ENCODE peak calls at places on chromosome 2, in seven cellular contexts. P is effector memory CD8-positive, alpha-beta T cell; B is dorsolateral prefrontal cortex; Z is NAMALWA; J is M059J; H is pulmonary artery endothelial cell; I is activated CD8-positive, alpha-beta memory T cell treated with anti-CD3 and anti-CD28 coated beads, Interleukin-2, amount 50 U/mL, for 48 hours. C is an unnamed sample.

GRCh38 chr2:197312186-197312585 is 1.6 kb upstream of the ANKRD44 start:
- DNase-seq in P (no peak), B (no peak), Z (no peak), J (peak; percentile 23), H (no peak), I (no peak), C (no peak)

GRCh38 chr2:28274911-28275685 is 117.6 kb upstream of the FOSL2 start:
- DNase-seq in P (no peak), B (no peak), Z (no peak), J (peak; percentile 98), H (peak; percentile 97), I (no peak), C (no peak)

GRCh38 chr2:16123421-16123820 is 183.1 kb downstream of the MYCN start:
- DNase-seq in P (no peak), B (no peak), Z (no peak), J (no peak), H (no peak), I (no peak), C (no peak)

GRCh38 chr2:83365476-83365875 is 1093.6 kb downstream of the SUCLG1 start:
- DNase-seq in P (no peak), B (no peak), Z (no peak), J (no peak), H (no peak), I (no peak), C (no peak)

GRCh38 chr2:118044849-118045248 is 31.0 kb upstream of the CCDC93 start:
- DNase-seq in P (no peak), B (no peak), Z (no peak), J (no peak), H (no peak), I (no peak), C (no peak)

GRCh38 chr2:146312899-146313298 is 1531.9 kb upstream of the ACVR2A start:
- DNase-seq in P (no peak), B (no peak), Z (peak; percentile 53), J (peak; percentile 8), H (peak; percentile 1), I (no peak), C (no peak)

GRCh38 chr2:66851449-66851872 is 416.5 kb downstream of the MEIS1 start:
- DNase-seq in P (no peak), B (no peak), Z (no peak), J (peak; percentile 76), H (no peak), I (no peak), C (no peak)

GRCh38 chr2:108809936-108810335 is 23.4 kb downstream of the CCDC138 start:
- DNase-seq in P (no peak), B (no peak), Z (no peak), J (no peak), H (no peak), I (no peak), C (no peak)

GRCh38 chr2:210224660-210225460 is at the start of gene ACADL:
- DNase-seq in P (no peak), B (no peak), Z (no peak), J (peak; percentile 18), H (no peak), I (peak; percentile 59), C (peak; percentile 75)

GRCh38 chr2:121075006-121075545 is 209.9 kb downstream of the TFCP2L1 start:
- DNase-seq in P (no peak), B (peak; percentile 57), Z (peak; percentile 95), J (peak; percentile 94), H (peak; percentile 40), I (peak; percentile 80), C (no peak)

GRCh38 chr2:3202926-3203325 is 174.7 kb downstream of the EIPR1 start:
- DNase-seq in P (no peak), B (no peak), Z (no peak), J (no peak), H (no peak), I (no peak), C (no peak)

GRCh38 chr2:201696151-201696659 is 2.2 kb downstream of the MPP4 start:
- DNase-seq in P (no peak), B (no peak), Z (no peak), J (peak; percentile 91), H (peak; percentile 86), I (no peak), C (no peak)

GRCh38 chr2:202932425-202933138 is 20.5 kb downstream of the CARF start:
- DNase-seq in P (no peak), B (no peak), Z (no peak), J (peak; percentile 83), H (no peak), I (no peak), C (no peak)

GRCh38 chr2:20225294-20226151 is 593 bp upstream of the SDC1 start:
- DNase-seq in P (no peak), B (peak; percentile 35), Z (peak; percentile 49), J (peak; percentile 72), H (no peak), I (peak; percentile 74), C (peak; percentile 83)

GRCh38 chr2:186884585-186884984 is 35.6 kb upstream of the ZSWIM2 start:
- DNase-seq in P (no peak), B (no peak), Z (no peak), J (no peak), H (peak; percentile 99), I (no peak), C (no peak)

GRCh38 chr2:150619607-150620330 is 132.3 kb upstream of the RND3 start:
- DNase-seq in P (no peak), B (no peak), Z (no peak), J (peak; percentile 86), H (no peak), I (no peak), C (no peak)

GRCh38 chr2:207465894-207466293 is 63.9 kb upstream of the CREB1 start:
- DNase-seq in P (no peak), B (no peak), Z (no peak), J (no peak), H (no peak), I (no peak), C (no peak)

GRCh38 chr2:80476535-80477117 is 172.1 kb upstream of the LRRTM1 start:
- DNase-seq in P (no peak), B (no peak), Z (no peak), J (no peak), H (no peak), I (no peak), C (no peak)

GRCh38 chr2:26770986-26771586 is 7.0 kb downstream of the SLC35F6 start:
- DNase-seq in P (no peak), B (peak; percentile 56), Z (peak; percentile 53), J (peak; percentile 92), H (peak; percentile 71), I (no peak), C (peak; percentile 89)

GRCh38 chr2:99615247-99615771 is 125.5 kb upstream of the REV1 start:
- DNase-seq in P (no peak), B (peak; percentile 52), Z (no peak), J (peak; percentile 25), H (no peak), I (no peak), C (no peak)

GRCh38 chr2:27049422-27050280 is 1.8 kb upstream of the AGBL5 start:
- DNase-seq in P (peak; percentile 54), B (peak; percentile 44), Z (no peak), J (no peak), H (no peak), I (peak; percentile 86), C (peak; percentile 79)